ENCODE peak calls at places on chromosomes 12 and 14, in five cellular contexts. Y is GM03348, D is left ventricle myocardium superior, J is cardiac muscle cell, S is NCI-H1436. E is an unnamed sample.

GRCh38 chr14:74737753-74738325 is 24.9 kb downstream of the FCF1 start:
- DNase-seq in Y (peak), D (no peak), J (peak), S (no peak), E (no peak)

GRCh38 chr14:67643671-67644070 is 24.0 kb downstream of the ARG2 start:
- DNase-seq in Y (no peak), D (no peak), J (no peak), S (no peak), E (no peak)

GRCh38 chr12:1925125-1925963 is 6.9 kb upstream of the CACNA2D4 start:
- DNase-seq in Y (no peak), D (no peak), J (no peak), S (no peak), E (peak)

GRCh38 chr12:62600038-62600437 is 133.4 kb downstream of the MON2 start:
- DNase-seq in Y (no peak), D (no peak), J (no peak), S (no peak), E (no peak)

GRCh38 chr12:7961395-7962188 is 25.6 kb upstream of the SLC2A3 start:
- DNase-seq in Y (no peak), D (no peak), J (no peak), S (no peak), E (no peak)

GRCh38 chr14:89466939-89467338 is 49.9 kb upstream of the FOXN3 start:
- DNase-seq in Y (peak), D (peak), J (peak), S (no peak), E (no peak)

GRCh38 chr14:90384543-90384911 is 12.3 kb upstream of the CALM1 start:
- DNase-seq in Y (no peak), D (no peak), J (no peak), S (no peak), E (no peak)

GRCh38 chr14:29627141-29627540 is 300.5 kb downstream of the PRKD1 start:
- DNase-seq in Y (peak), D (no peak), J (no peak), S (no peak), E (no peak)

GRCh38 chr14:52790011-52790755 is 1.2 kb downstream of the GNPNAT1 start:
- DNase-seq in Y (no peak), D (no peak), J (no peak), S (no peak), E (no peak)

GRCh38 chr14:80202888-80203562 is 8.3 kb downstream of the DIO2 start:
- DNase-seq in Y (no peak), D (no peak), J (peak), S (no peak), E (peak)

GRCh38 chr14:59360923-59361794 is 104.0 kb downstream of the GPR135 start:
- DNase-seq in Y (peak), D (peak), J (peak), S (peak), E (no peak)

GRCh38 chr14:28344381-28344780 is 422.2 kb upstream of the FOXG1 start:
- DNase-seq in Y (no peak), D (no peak), J (peak), S (no peak), E (no peak)

GRCh38 chr12:69240625-69240984 is 1.2 kb downstream of the CPSF6 start:
- DNase-seq in Y (no peak), D (no peak), J (peak), S (no peak), E (no peak)

GRCh38 chr12:23039834-23040233 is 414.9 kb downstream of the ETNK1 start:
- DNase-seq in Y (no peak), D (no peak), J (no peak), S (no peak), E (no peak)

GRCh38 chr12:54201001-54201794 is 12.4 kb upstream of the SMUG1 start:
- DNase-seq in Y (peak), D (peak), J (peak), S (peak), E (peak)

GRCh38 chr14:50008562-50009355 is 107.6 kb downstream of the VCPKMT start:
- DNase-seq in Y (no peak), D (no peak), J (no peak), S (no peak), E (no peak)

GRCh38 chr12:131058700-131059099 is 105.0 kb downstream of the ADGRD1 start:
- DNase-seq in Y (no peak), D (no peak), J (no peak), S (no peak), E (no peak)

GRCh38 chr14:95303107-95303506 is 16.6 kb downstream of the CLMN start:
- DNase-seq in Y (no peak), D (no peak), J (no peak), S (peak), E (no peak)

GRCh38 chr14:49774111-49774510 is 6.2 kb downstream of the KLHDC2 start:
- DNase-seq in Y (no peak), D (no peak), J (no peak), S (no peak), E (no peak)

GRCh38 chr14:69712637-69713088 is 54.3 kb upstream of the SRSF5 start:
- DNase-seq in Y (no peak), D (peak), J (no peak), S (peak), E (peak)

E was measured in ecto neural progenitor cell.